ENCODE peak calls at places on chromosomes 7 and 10, in five cellular contexts. Y is heart left ventricle, M is cardiac muscle cell, A is spleen, H is neural progenitor cell. W is an unnamed sample.

GRCh38 chr10:43524434-43525247 is 49.8 kb downstream of the ZNF239 start:
- DNase-seq in H (no peak), M (no peak), Y (no peak), A (no peak), W (no peak)

GRCh38 chr10:46035923-46036849 is 5.8 kb upstream of the NCOA4 start:
- DNase-seq in Y (no peak), M (no peak), A (peak; percentile 52), H (no peak), W (no peak)

GRCh38 chr7:10075866-10076265 is 897.8 kb upstream of the PHF14 start:
- DNase-seq in A (no peak), Y (no peak), H (no peak), M (no peak), W (no peak)

GRCh38 chr7:82685214-82685613 is 241.6 kb upstream of the CACNA2D1 start:
- DNase-seq in M (no peak), A (no peak), Y (no peak), H (no peak), W (no peak)

GRCh38 chr10:18043148-18043547 is 91.4 kb downstream of the SLC39A12 start:
- DNase-seq in H (no peak), Y (no peak), A (no peak), M (no peak), W (no peak)

GRCh38 chr7:48671656-48672055 is 252.7 kb upstream of the CDC14C start:
- DNase-seq in H (no peak), Y (no peak), M (no peak), A (no peak), W (no peak)

GRCh38 chr7:151078233-151079040 is 2.2 kb downstream of the FASTK start:
- DNase-seq in Y (no peak), H (peak; percentile 46), M (no peak), A (peak; percentile 80), W (no peak)

GRCh38 chr7:52719677-52720076 is 315.8 kb upstream of the POM121L12 start:
- DNase-seq in M (no peak), A (no peak), Y (no peak), H (no peak), W (no peak)

GRCh38 chr7:25392571-25393338 is 164.5 kb upstream of the NPVF start:
- DNase-seq in M (peak; percentile 11), Y (no peak), A (no peak), H (peak; percentile 33), W (no peak)

GRCh38 chr10:89032141-89032814 is 41.7 kb downstream of the FAS start:
- DNase-seq in Y (no peak), M (no peak), A (no peak), H (no peak), W (no peak)

GRCh38 chr10:80498833-80499671 is 38.6 kb upstream of the SH2D4B start:
- DNase-seq in A (peak; percentile 93), M (no peak), Y (peak; percentile 83), H (no peak), W (peak; percentile 59)

GRCh38 chr10:110629680-110630191 is 14.4 kb upstream of the RBM20 start:
- DNase-seq in Y (no peak), A (no peak), M (peak; percentile 70), H (no peak), W (no peak)

GRCh38 chr10:14004536-14004935 is 326.2 kb downstream of the FRMD4A start:
- DNase-seq in Y (no peak), H (no peak), M (no peak), A (no peak), W (no peak)
- TF ChIP-seq CTCF in Y (no peak), H (no peak), M (no peak), A (no peak), W (no peak)

DNA sequence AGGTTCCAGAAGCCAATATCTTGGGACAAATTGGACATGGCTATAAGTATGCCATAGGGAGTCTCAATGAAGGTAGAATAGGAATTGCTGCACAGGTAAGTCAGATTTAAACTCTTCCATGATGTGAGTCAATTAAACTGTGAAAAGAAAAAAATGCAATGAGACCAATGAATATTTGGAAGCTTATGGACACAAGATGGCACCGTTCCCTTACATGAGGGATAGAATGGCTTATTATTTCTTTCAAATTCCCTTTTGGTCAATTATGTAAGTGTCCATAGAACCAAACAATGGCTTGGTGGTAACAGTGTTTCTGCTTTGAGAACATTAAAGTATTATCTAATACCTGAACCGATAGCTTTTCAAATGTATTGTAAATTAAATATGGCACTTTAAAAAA is 35.6 kb downstream of the ACADSB start:
- DNase-seq in H (no peak), A (no peak), Y (no peak), M (no peak), W (no peak)
- TF ChIP-seq CTCF in H (peak; percentile 51), A (no peak), Y (no peak), M (peak; percentile 10), W (no peak)

GRCh38 chr7:143973870-143974446 is 19.3 kb downstream of the OR2F1 start:
- DNase-seq in A (no peak), H (peak; percentile 15), Y (no peak), M (peak; percentile 28), W (no peak)

GRCh38 chr7:143979359-143979758 is 20.8 kb upstream of the OR6B1 start:
- DNase-seq in Y (no peak), M (no peak), A (no peak), H (no peak), W (no peak)

GRCh38 chr7:143974457-143974856 is 19.8 kb downstream of the OR2F1 start:
- DNase-seq in H (no peak), A (no peak), Y (no peak), M (no peak), W (no peak)

GRCh38 chr7:143978585-143978984 is 21.5 kb upstream of the OR6B1 start:
- DNase-seq in M (no peak), A (no peak), H (no peak), Y (no peak), W (no peak)

DNA sequence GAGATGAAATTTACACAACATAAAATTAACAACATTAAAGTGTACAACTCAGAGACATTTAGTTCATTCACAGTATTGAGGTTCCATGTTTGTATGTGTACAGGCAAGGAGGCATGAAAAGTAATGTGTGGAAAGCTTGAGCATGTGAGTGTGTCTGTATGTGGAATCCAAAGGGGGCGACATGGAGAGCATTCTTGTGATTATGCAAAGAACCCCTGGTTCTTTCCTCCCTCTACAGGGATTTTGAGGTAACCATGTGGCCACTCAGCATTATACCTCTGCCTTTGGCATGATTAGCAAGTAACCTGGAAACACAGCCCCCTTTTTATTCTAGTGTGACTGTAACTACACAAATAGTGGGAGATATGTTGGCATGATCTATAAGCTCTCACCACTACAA is 21.0 kb downstream of the OR2F1 start:
- DNase-seq in A (no peak), H (peak; percentile 40), M (peak; percentile 2), Y (no peak), W (no peak)
- TF ChIP-seq CTCF in A (no peak), H (peak; percentile 29), M (peak; percentile 8), Y (no peak), W (no peak)

DNA sequence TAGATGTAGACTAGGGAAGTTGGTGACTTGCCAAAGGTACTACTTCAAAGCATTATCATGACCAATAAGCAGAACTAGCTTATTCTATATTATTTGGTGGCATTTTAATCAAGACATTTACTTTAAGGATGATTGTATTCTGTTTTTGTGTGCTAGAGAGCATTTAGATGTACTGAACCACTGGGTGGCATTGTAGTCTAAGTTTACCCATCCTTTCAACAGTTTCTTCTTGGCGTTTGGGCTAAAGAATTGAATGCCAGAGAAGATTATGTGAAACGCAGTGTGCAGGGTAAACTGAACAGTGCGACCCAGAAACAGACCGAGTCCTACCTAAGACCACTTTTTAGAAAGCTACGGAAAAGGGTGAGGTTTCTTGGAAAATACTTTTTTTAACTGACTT is 26.8 kb downstream of the PRPF18 start:
- DNase-seq in Y (peak; percentile 10), H (peak; percentile 68), M (peak; percentile 20), A (no peak), W (no peak)
- TF ChIP-seq CTCF in Y (peak; percentile 62), H (peak; percentile 67), M (peak; percentile 51), A (no peak), W (no peak)

DNA sequence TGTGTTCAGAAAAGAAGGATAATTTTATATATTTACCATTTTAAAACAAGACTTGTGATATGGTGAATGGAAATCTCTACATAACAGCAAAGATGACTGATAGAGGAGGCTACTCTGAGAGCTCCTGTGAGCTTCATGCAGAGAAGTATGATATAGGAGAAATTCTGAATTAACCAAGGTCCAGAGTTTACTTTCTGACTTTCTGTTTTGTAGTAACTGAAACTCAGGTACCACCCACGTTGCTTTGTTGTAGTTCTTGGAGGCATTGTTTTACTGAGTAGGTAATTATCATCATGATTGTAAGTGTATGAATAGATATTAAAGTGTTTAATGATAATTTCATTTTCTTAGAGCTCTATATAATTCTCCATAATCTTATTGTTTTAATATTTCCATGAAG is 18.0 kb upstream of the SFR1 start:
- DNase-seq in H (no peak), Y (no peak), M (no peak), A (no peak), W (no peak)
- TF ChIP-seq CTCF in H (no peak), Y (no peak), M (no peak), A (no peak), W (no peak)

DNA sequence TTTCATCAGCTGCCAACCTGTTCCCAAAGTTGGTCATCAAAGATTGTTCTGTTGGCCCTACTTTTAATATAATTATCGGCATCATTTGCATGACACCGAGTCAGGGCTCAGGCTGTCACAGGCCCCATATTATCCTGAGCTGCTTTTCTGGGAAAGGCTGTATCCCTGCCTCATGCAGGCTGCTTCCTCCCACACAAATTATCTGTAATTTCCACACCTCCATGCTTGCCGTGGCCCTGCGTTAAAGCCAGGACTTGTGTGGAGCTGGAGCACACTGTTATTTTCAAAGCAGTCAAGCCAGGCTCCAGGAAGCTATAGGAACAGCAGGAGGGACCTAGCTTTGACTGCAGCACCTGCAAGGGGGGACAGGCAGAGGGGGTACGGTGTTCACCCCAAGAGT is 5.4 kb upstream of the ADCYAP1R1 start:
- DNase-seq in A (no peak), H (no peak), Y (no peak), M (no peak), W (no peak)
- TF ChIP-seq CTCF in A (no peak), H (no peak), Y (no peak), M (no peak), W (no peak)

GRCh38 chr7:130288829-130289228 is 4.1 kb upstream of the CPA4 start:
- DNase-seq in H (no peak), A (no peak), M (no peak), Y (no peak), W (no peak)
- TF ChIP-seq CTCF in H (no peak), A (no peak), M (no peak), Y (no peak), W (no peak)

GRCh38 chr10:48470893-48471805 is 133.7 kb downstream of the ARHGAP22 start:
- DNase-seq in M (no peak), H (no peak), Y (no peak), A (peak; percentile 56), W (no peak)
- TF ChIP-seq CTCF in M (no peak), H (no peak), Y (no peak), A (no peak), W (no peak)

DNA sequence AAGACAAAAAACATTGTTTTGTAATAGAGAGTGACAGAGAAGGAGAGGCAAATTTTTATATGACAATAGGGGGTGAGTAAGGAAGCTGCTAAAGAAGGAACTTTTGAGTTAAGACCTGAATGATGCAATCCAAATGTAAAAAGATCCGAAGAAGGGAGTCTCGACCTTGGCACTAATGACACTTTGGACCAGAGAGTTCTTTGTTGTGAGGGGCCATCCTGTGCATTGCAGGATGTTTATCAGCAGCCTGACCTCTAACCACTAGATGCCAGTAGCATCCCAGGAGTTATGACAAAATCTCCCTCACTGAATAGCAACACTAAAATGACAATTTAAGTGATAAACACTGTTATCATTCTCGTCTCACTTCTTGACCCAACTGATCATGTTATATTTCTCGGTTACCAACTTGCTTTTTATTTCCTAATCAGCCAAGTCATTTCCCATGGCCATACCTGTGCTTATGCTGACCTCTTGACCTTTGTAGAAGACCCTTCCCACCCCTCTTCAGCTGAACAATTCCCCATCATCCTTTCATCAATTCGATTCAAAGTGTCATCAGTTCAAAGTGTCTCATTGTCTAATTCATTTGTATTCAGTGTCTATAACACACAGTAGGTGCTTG is 30.0 kb downstream of the DGKI start:
- DNase-seq in A (no peak), H (peak; percentile 25), M (no peak), Y (no peak), W (no peak)
- TF ChIP-seq CTCF in A (no peak), H (peak; percentile 46), M (peak; percentile 34), Y (peak; percentile 50), W (no peak)

W was measured in CD8-positive, alpha-beta T cell.